ENCODE peak calls at places on chromosomes 6 and 20, in six cellular contexts. Z is SK-N-SH, O is HCT116, E is K562, C is HepG2, T is T47D. I is an unnamed sample.

GRCh38 chr6:110180228-110181008 is at the start of gene CDC40:
- DNase-seq in Z (peak), O (no peak), E (peak), C (peak), T (peak), I (no peak)

GRCh38 chr6:89273816-89274215 is 41.3 kb downstream of the GABRR2 start:
- DNase-seq in Z (no peak), O (no peak), E (no peak), C (no peak), T (no peak), I (no peak)

GRCh38 chr6:70363741-70364493 is 49.4 kb upstream of the FAM135A start:
- DNase-seq in Z (no peak), O (no peak), E (no peak), C (no peak), T (no peak), I (no peak)

GRCh38 chr6:43035495-43036194 is 14.2 kb downstream of the RRP36 start:
- DNase-seq in Z (no peak), O (no peak), E (no peak), C (no peak), T (no peak), I (no peak)

GRCh38 chr6:131831392-131831791 is 23.6 kb downstream of the ENPP1 start:
- DNase-seq in Z (no peak), O (no peak), E (no peak), C (no peak), T (no peak), I (no peak)

GRCh38 chr20:32144898-32145662 is 35.6 kb downstream of the TM9SF4 start:
- DNase-seq in Z (no peak), O (no peak), E (no peak), C (no peak), T (no peak), I (no peak)

GRCh38 chr6:3759656-3760245 is 8.2 kb upstream of the PXDC1 start:
- DNase-seq in Z (no peak), O (no peak), E (no peak), C (peak), T (no peak), I (no peak)

GRCh38 chr20:30610044-30610693 is 647.3 kb upstream of the DEFB115 start:
- DNase-seq in Z (no peak), O (no peak), E (no peak), C (no peak), T (no peak), I (no peak)

GRCh38 chr6:94510877-94511276 is 1066.5 kb upstream of the MANEA start:
- DNase-seq in Z (peak), O (no peak), E (no peak), C (no peak), T (no peak), I (no peak)

GRCh38 chr20:14583413-14583812 is 246.0 kb upstream of the FLRT3 start:
- DNase-seq in Z (no peak), O (peak), E (no peak), C (no peak), T (no peak), I (no peak)

GRCh38 chr6:98203170-98203806 is 631.1 kb upstream of the POU3F2 start:
- DNase-seq in Z (no peak), O (no peak), E (no peak), C (no peak), T (no peak), I (no peak)

GRCh38 chr6:22906091-22906549 is 336.8 kb downstream of the HDGFL1 start:
- DNase-seq in Z (no peak), O (no peak), E (no peak), C (no peak), T (no peak), I (no peak)

GRCh38 chr20:36591854-36592641 is 13.5 kb upstream of the RAB5IF start:
- DNase-seq in Z (peak), O (peak), E (peak), C (peak), T (no peak), I (no peak)

GRCh38 chr20:11373391-11373790 is 544.3 kb upstream of the BTBD3 start:
- DNase-seq in Z (no peak), O (no peak), E (no peak), C (no peak), T (no peak), I (no peak)

GRCh38 chr20:19115581-19115980 is 96.9 kb upstream of the SLC24A3 start:
- DNase-seq in Z (no peak), O (no peak), E (no peak), C (no peak), T (no peak), I (no peak)

GRCh38 chr6:34319471-34319885 is 70.7 kb upstream of the SMIM29 start:
- DNase-seq in Z (no peak), O (no peak), E (no peak), C (peak), T (no peak), I (no peak)

GRCh38 chr6:5457983-5458683 is 196.8 kb downstream of the FARS2 start:
- DNase-seq in Z (no peak), O (no peak), E (no peak), C (no peak), T (peak), I (no peak)

GRCh38 chr6:148530394-148530923 is 187.8 kb downstream of the SASH1 start:
- DNase-seq in Z (no peak), O (no peak), E (peak), C (no peak), T (no peak), I (no peak)

GRCh38 chr6:82040405-82041221 is 206.9 kb downstream of the IBTK start:
- DNase-seq in Z (peak), O (peak), E (peak), C (peak), T (peak), I (no peak)

GRCh38 chr6:90478278-90478677 is 108.6 kb downstream of the MAP3K7 start:
- DNase-seq in Z (peak), O (no peak), E (peak), C (no peak), T (no peak), I (peak)

DNA sequence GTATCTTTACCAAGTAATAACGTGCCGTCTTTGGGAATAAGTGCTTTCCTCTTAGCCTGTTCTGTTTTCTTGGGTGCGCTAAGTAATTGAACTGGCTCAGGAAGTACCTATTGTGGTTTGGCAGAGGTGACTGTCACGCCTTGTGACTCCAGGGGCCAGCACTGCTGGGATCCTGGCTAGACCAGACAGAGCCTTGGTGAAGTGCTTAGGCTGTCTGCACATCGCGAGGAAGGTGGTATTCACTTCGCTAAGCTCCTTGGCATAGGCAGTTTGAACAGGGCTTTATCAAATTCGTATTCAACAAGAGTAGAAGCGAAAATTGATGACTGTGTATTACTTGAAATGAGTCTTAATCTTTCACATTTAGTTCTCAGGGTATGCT is 17.6 kb downstream of the PRDM1 start:
- DNase-seq in Z (no peak), O (no peak), E (no peak), C (no peak), T (peak), I (no peak)
- TF ChIP-seq JUND in Z (no peak), O (no peak), E (no peak), C (no peak), T (no peak), I (no peak)

GRCh38 chr20:41501376-41501775 is 116.8 kb downstream of the CHD6 start:
- DNase-seq in Z (no peak), O (no peak), E (no peak), C (no peak), T (no peak), I (no peak)

GRCh38 chr20:41499961-41500725 is 118.0 kb downstream of the CHD6 start:
- DNase-seq in Z (no peak), O (no peak), E (no peak), C (no peak), T (no peak), I (no peak)

GRCh38 chr20:41494451-41494850 is 123.7 kb downstream of the CHD6 start:
- DNase-seq in Z (no peak), O (no peak), E (no peak), C (no peak), T (no peak), I (no peak)

GRCh38 chr20:41499064-41499463 is 119.1 kb downstream of the CHD6 start:
- DNase-seq in Z (no peak), O (no peak), E (no peak), C (no peak), T (no peak), I (no peak)

GRCh38 chr20:41497186-41497895 is 120.8 kb downstream of the CHD6 start:
- DNase-seq in Z (no peak), O (no peak), E (no peak), C (peak), T (no peak), I (no peak)
- TF ChIP-seq JUND in Z (no peak), O (no peak), E (no peak), C (peak), T (no peak), I (no peak)

GRCh38 chr20:57147185-57147584 is 119.3 kb downstream of the BMP7 start:
- DNase-seq in Z (no peak), O (no peak), E (no peak), C (no peak), T (no peak), I (no peak)
- TF ChIP-seq JUND in Z (no peak), O (no peak), E (no peak), C (no peak), T (no peak), I (no peak)

DNA sequence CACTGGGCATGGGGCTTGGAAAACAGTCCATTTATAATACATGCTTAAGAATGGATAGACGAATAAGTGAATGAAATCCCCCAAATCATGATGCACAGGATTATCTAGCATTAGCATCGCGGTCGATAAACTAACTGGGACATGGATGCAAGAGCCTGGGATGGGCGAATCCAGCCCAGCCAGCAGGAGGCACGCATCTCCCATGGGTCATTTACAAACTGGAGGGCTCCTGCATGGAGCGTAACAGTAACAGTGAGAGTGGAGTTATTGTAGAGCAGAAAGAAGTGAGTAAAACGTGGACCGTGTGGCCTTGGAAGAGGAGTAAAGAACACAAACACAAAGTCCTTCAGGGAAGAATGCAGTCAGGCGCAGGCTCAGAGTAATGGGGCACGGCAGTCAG is 136.5 kb downstream of the AGPAT4 start:
- DNase-seq in Z (no peak), O (no peak), E (no peak), C (no peak), T (no peak), I (no peak)
- TF ChIP-seq JUND in Z (no peak), O (no peak), E (no peak), C (no peak), T (no peak), I (no peak)

GRCh38 chr6:107658920-107659879 is 164.9 kb downstream of the SCML4 start:
- DNase-seq in Z (no peak), O (no peak), E (no peak), C (peak), T (no peak), I (no peak)
- TF ChIP-seq JUND in Z (no peak), O (no peak), E (no peak), C (no peak), T (no peak), I (no peak)

GRCh38 chr6:127022297-127022696 is 96.2 kb upstream of the RSPO3 start:
- DNase-seq in Z (peak), O (no peak), E (no peak), C (peak), T (no peak), I (no peak)
- TF ChIP-seq JUND in Z (no peak), O (no peak), E (no peak), C (no peak), T (no peak), I (no peak)

GRCh38 chr6:36443951-36444428 is 1.2 kb downstream of the KCTD20 start:
- DNase-seq in Z (peak), O (peak), E (peak), C (peak), T (peak), I (no peak)

GRCh38 chr6:36442671-36443497 is at the start of the genes KCTD20 and PXT1:
- DNase-seq in Z (peak), O (peak), E (peak), C (peak), T (peak), I (peak)

GRCh38 chr6:36445651-36446050 is 2.9 kb downstream of the KCTD20 start:
- DNase-seq in Z (no peak), O (no peak), E (no peak), C (no peak), T (no peak), I (no peak)

GRCh38 chr6:36443498-36443844 is 671 bp downstream of the KCTD20 start:
- DNase-seq in Z (no peak), O (no peak), E (no peak), C (no peak), T (no peak), I (no peak)

DNA sequence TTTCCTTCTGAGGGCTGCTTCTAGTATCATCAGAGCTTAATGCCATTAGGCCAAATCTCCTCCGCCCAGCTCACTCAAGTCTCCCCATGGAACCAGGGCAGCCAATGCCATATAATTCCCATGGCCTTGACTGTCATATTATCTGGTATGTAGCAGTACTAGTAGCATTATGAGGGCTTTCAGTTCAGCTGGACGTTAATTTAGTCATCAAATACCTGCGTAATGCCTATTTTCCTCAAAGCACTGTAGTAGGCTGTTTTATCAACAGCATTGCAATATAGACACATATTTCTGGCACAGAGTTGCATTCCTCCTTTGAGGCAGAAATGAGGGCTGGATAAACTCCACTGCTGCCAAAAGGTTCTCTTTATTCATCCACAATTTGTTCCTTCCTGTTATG is 1.7 kb downstream of the KCTD20 start:
- DNase-seq in Z (no peak), O (no peak), E (no peak), C (no peak), T (peak), I (no peak)
- TF ChIP-seq JUND in Z (no peak), O (no peak), E (no peak), C (no peak), T (no peak), I (no peak)

GRCh38 chr6:170317718-170318117 is 11.2 kb downstream of the FAM120B start:
- DNase-seq in Z (no peak), O (no peak), E (no peak), C (no peak), T (no peak), I (no peak)
- TF ChIP-seq JUND in Z (no peak), O (no peak), E (no peak), C (no peak), T (no peak), I (no peak)

DNA sequence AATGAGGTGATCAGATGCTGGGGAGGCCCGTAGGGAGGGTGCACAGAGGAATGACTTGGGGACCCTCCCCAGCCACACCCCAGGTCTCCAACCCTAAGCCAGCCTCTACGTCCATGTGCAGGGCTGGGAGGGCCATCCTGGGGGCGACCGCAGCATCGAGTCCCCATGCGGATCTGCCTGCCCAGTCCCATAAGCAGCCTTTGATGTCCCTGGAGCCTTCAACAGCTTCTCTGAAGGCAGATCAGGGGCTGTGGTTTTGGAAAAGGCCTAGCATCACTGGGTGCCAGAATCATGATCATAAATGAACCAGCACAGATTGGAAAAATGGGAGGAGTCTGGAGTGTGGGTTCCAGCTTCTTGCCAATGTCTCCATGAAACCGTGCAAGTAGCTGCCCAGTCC is 22.9 kb downstream of the TOX2 start:
- DNase-seq in Z (no peak), O (no peak), E (no peak), C (no peak), T (no peak), I (no peak)
- TF ChIP-seq JUND in Z (no peak), O (no peak), E (no peak), C (no peak), T (no peak), I (no peak)

GRCh38 chr6:159532155-159532554 is 160.9 kb downstream of the SOD2 start:
- DNase-seq in Z (no peak), O (no peak), E (no peak), C (no peak), T (no peak), I (no peak)

GRCh38 chr6:159535629-159536028 is 157.4 kb downstream of the SOD2 start:
- DNase-seq in Z (no peak), O (no peak), E (no peak), C (no peak), T (no peak), I (no peak)

GRCh38 chr6:159533016-159533415 is 160.0 kb downstream of the SOD2 start:
- DNase-seq in Z (no peak), O (no peak), E (no peak), C (no peak), T (no peak), I (no peak)

GRCh38 chr6:159529820-159530405 is 163.1 kb downstream of the SOD2 start:
- DNase-seq in Z (no peak), O (no peak), E (no peak), C (no peak), T (no peak), I (no peak)

DNA sequence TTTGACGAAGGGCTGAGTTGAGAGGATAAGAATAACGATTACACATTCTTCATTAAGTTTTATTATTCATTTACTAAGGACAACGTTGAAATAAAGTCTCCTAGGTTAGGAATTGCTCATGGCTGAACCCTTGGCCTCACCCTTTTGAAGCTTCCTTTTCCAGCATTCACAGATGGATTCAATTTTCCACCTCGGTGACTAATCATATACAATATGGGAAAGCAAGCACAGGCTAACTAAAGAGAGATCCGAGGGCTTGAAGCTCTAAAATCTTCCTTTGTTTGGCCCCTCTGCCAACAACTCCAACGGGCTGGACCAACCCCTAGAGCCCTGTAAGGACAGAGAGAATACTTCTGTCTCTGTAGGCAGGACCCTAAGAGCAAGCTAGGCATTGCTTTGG is 159.5 kb downstream of the SOD2 start:
- DNase-seq in Z (no peak), O (no peak), E (no peak), C (no peak), T (no peak), I (no peak)
- TF ChIP-seq JUND in Z (no peak), O (no peak), E (no peak), C (no peak), T (no peak), I (no peak)